ENCODE peak calls at places on chromosomes 11 and 22, in ten cellular contexts. One of them, this sample, is unnamed.

GRCh38 chr11:17446482-17446881 is 30.2 kb downstream of the ABCC8 start:
- DNase-seq in omental fat pad: no peak
- DNase-seq in activated CD8-positive, alpha-beta memory T cell treated with anti-CD3 and anti-CD28 coated beads, Interleukin-2, amount 50 U/mL, for 48 hours: no peak
- DNase-seq in M059J: no peak
- DNase-seq in H9: no peak
- DNase-seq in pancreas: no peak
- DNase-seq in cardiac fibroblast: no peak
- DNase-seq in stimulated activated CD4-positive, alpha-beta T cell treated with anti-CD3 and anti-CD28 coated beads, Interleukin-15, amount 100 ng/mL, for 1 hour: no peak
- DNase-seq in NCI-H510A treated with DMSO at 0.1 percent for 48 hours: no peak
- DNase-seq in HTR-8/SVneo: no peak
- DNase-seq in this sample: no peak

GRCh38 chr11:97610854-97611253 is 1221.0 kb downstream of the JRKL start:
- DNase-seq in stimulated activated CD4-positive, alpha-beta T cell treated with anti-CD3 and anti-CD28 coated beads, Interleukin-15, amount 100 ng/mL, for 1 hour: no peak
- DNase-seq in pancreas: no peak
- DNase-seq in HTR-8/SVneo: no peak
- DNase-seq in H9: peak
- DNase-seq in M059J: peak
- DNase-seq in cardiac fibroblast: no peak
- DNase-seq in activated CD8-positive, alpha-beta memory T cell treated with anti-CD3 and anti-CD28 coated beads, Interleukin-2, amount 50 U/mL, for 48 hours: no peak
- DNase-seq in NCI-H510A treated with DMSO at 0.1 percent for 48 hours: no peak
- DNase-seq in omental fat pad: no peak
- DNase-seq in this sample: no peak

GRCh38 chr22:49305215-49305965 is 522.3 kb downstream of the BRD1 start:
- DNase-seq in NCI-H510A treated with DMSO at 0.1 percent for 48 hours: peak
- DNase-seq in M059J: peak
- DNase-seq in activated CD8-positive, alpha-beta memory T cell treated with anti-CD3 and anti-CD28 coated beads, Interleukin-2, amount 50 U/mL, for 48 hours: peak
- DNase-seq in HTR-8/SVneo: peak
- DNase-seq in cardiac fibroblast: no peak
- DNase-seq in H9: peak
- DNase-seq in pancreas: peak
- DNase-seq in stimulated activated CD4-positive, alpha-beta T cell treated with anti-CD3 and anti-CD28 coated beads, Interleukin-15, amount 100 ng/mL, for 1 hour: peak
- DNase-seq in omental fat pad: peak
- DNase-seq in this sample: no peak

GRCh38 chr11:106625566-106625965 is 392.7 kb downstream of the GUCY1A2 start:
- DNase-seq in activated CD8-positive, alpha-beta memory T cell treated with anti-CD3 and anti-CD28 coated beads, Interleukin-2, amount 50 U/mL, for 48 hours: no peak
- DNase-seq in HTR-8/SVneo: no peak
- DNase-seq in stimulated activated CD4-positive, alpha-beta T cell treated with anti-CD3 and anti-CD28 coated beads, Interleukin-15, amount 100 ng/mL, for 1 hour: no peak
- DNase-seq in omental fat pad: no peak
- DNase-seq in pancreas: no peak
- DNase-seq in M059J: no peak
- DNase-seq in cardiac fibroblast: no peak
- DNase-seq in NCI-H510A treated with DMSO at 0.1 percent for 48 hours: no peak
- DNase-seq in H9: no peak
- DNase-seq in this sample: no peak

GRCh38 chr22:42686756-42687491 is 33.7 kb downstream of the A4GALT start:
- DNase-seq in omental fat pad: no peak
- DNase-seq in M059J: no peak
- DNase-seq in NCI-H510A treated with DMSO at 0.1 percent for 48 hours: no peak
- DNase-seq in activated CD8-positive, alpha-beta memory T cell treated with anti-CD3 and anti-CD28 coated beads, Interleukin-2, amount 50 U/mL, for 48 hours: no peak
- DNase-seq in H9: no peak
- DNase-seq in stimulated activated CD4-positive, alpha-beta T cell treated with anti-CD3 and anti-CD28 coated beads, Interleukin-15, amount 100 ng/mL, for 1 hour: no peak
- DNase-seq in cardiac fibroblast: no peak
- DNase-seq in pancreas: no peak
- DNase-seq in HTR-8/SVneo: no peak
- DNase-seq in this sample: no peak

GRCh38 chr11:84097186-84097585 is 811.0 kb upstream of the CCDC90B start:
- DNase-seq in HTR-8/SVneo: no peak
- DNase-seq in activated CD8-positive, alpha-beta memory T cell treated with anti-CD3 and anti-CD28 coated beads, Interleukin-2, amount 50 U/mL, for 48 hours: no peak
- DNase-seq in M059J: no peak
- DNase-seq in stimulated activated CD4-positive, alpha-beta T cell treated with anti-CD3 and anti-CD28 coated beads, Interleukin-15, amount 100 ng/mL, for 1 hour: no peak
- DNase-seq in omental fat pad: no peak
- DNase-seq in NCI-H510A treated with DMSO at 0.1 percent for 48 hours: no peak
- DNase-seq in H9: no peak
- DNase-seq in cardiac fibroblast: no peak
- DNase-seq in pancreas: no peak
- DNase-seq in this sample: no peak

GRCh38 chr11:132312161-132312560 is 941.7 kb downstream of the NTM start:
- DNase-seq in cardiac fibroblast: peak
- DNase-seq in NCI-H510A treated with DMSO at 0.1 percent for 48 hours: no peak
- DNase-seq in M059J: peak
- DNase-seq in H9: no peak
- DNase-seq in HTR-8/SVneo: no peak
- DNase-seq in activated CD8-positive, alpha-beta memory T cell treated with anti-CD3 and anti-CD28 coated beads, Interleukin-2, amount 50 U/mL, for 48 hours: no peak
- DNase-seq in pancreas: no peak
- DNase-seq in omental fat pad: no peak
- DNase-seq in stimulated activated CD4-positive, alpha-beta T cell treated with anti-CD3 and anti-CD28 coated beads, Interleukin-15, amount 100 ng/mL, for 1 hour: no peak
- DNase-seq in this sample: peak

GRCh38 chr11:6438979-6439571 is 1.7 kb downstream of the HPX start:
- DNase-seq in M059J: peak
- DNase-seq in pancreas: peak
- DNase-seq in activated CD8-positive, alpha-beta memory T cell treated with anti-CD3 and anti-CD28 coated beads, Interleukin-2, amount 50 U/mL, for 48 hours: no peak
- DNase-seq in stimulated activated CD4-positive, alpha-beta T cell treated with anti-CD3 and anti-CD28 coated beads, Interleukin-15, amount 100 ng/mL, for 1 hour: no peak
- DNase-seq in cardiac fibroblast: peak
- DNase-seq in NCI-H510A treated with DMSO at 0.1 percent for 48 hours: peak
- DNase-seq in H9: peak
- DNase-seq in omental fat pad: no peak
- DNase-seq in HTR-8/SVneo: peak
- DNase-seq in this sample: no peak